ENCODE peak calls at places on chromosomes 4 and X, in eight cellular contexts. N is AG09319, A is choroid plexus epithelial cell, O is epithelial cell of proximal tubule, W is epithelial cell of esophagus, J is nephron progenitor cell, Z is activated B cell treated with CpG ODN at 0.5 μM for 24 hours, E is endothelial cell. M is an unnamed sample.

GRCh38 chr4:8832130-8832930 is 39.3 kb downstream of the HMX1 start:
- DNase-seq in N (no peak), A (peak), O (no peak), W (no peak), J (no peak), Z (no peak), E (no peak), M (no peak)

GRCh38 chr4:168521736-168522135 is 24.9 kb downstream of the PALLD start:
- DNase-seq in N (no peak), A (no peak), O (no peak), W (no peak), J (no peak), Z (no peak), E (no peak), M (no peak)

GRCh38 chrX:57156397-57157049 is 19.3 kb upstream of the SPIN2A start:
- DNase-seq in N (no peak), A (peak), O (no peak), W (peak), J (peak), Z (no peak), E (peak), M (no peak)

GRCh38 chr4:80540349-80540748 is 204.8 kb downstream of the CFAP299 start:
- DNase-seq in N (no peak), A (no peak), O (no peak), W (no peak), J (no peak), Z (no peak), E (no peak), M (no peak)

GRCh38 chr4:6953751-6954380 is 44.2 kb downstream of the TBC1D14 start:
- DNase-seq in N (peak), A (peak), O (no peak), W (peak), J (peak), Z (no peak), E (peak), M (peak)

GRCh38 chrX:134718329-134719317 is 60.4 kb upstream of the PLAC1 start:
- DNase-seq in N (peak), A (peak), O (peak), W (peak), J (no peak), Z (no peak), E (no peak), M (no peak)

GRCh38 chrX:47976254-47977151 is 27.3 kb downstream of the ZNF182 start:
- DNase-seq in N (no peak), A (no peak), O (no peak), W (no peak), J (no peak), Z (no peak), E (no peak), M (no peak)

GRCh38 chr4:81631958-81632439 is 160.3 kb upstream of the RASGEF1B start:
- DNase-seq in N (peak), A (peak), O (peak), W (peak), J (peak), Z (no peak), E (no peak), M (no peak)

GRCh38 chr4:40395166-40395900 is 60.2 kb downstream of the CHRNA9 start:
- DNase-seq in N (no peak), A (no peak), O (no peak), W (no peak), J (no peak), Z (no peak), E (no peak), M (no peak)

GRCh38 chr4:60531790-60532189 is 668.3 kb upstream of the ADGRL3 start:
- DNase-seq in N (no peak), A (no peak), O (no peak), W (peak), J (no peak), Z (no peak), E (no peak), M (no peak)

GRCh38 chr4:25165916-25166315 is 5.7 kb upstream of the SEPSECS start:
- DNase-seq in N (no peak), A (no peak), O (no peak), W (no peak), J (no peak), Z (no peak), E (no peak), M (no peak)

GRCh38 chrX:69961365-69962072 is 88.2 kb downstream of the AWAT2 start:
- DNase-seq in N (no peak), A (peak), O (no peak), W (peak), J (no peak), Z (no peak), E (no peak), M (no peak)

GRCh38 chr4:185305979-185306442 is 89.7 kb downstream of the LRP2BP start:
- DNase-seq in N (peak), A (peak), O (peak), W (peak), J (no peak), Z (no peak), E (no peak), M (no peak)

GRCh38 chr4:170122252-170122651 is 32.5 kb upstream of the AADAT start:
- DNase-seq in N (no peak), A (no peak), O (no peak), W (peak), J (no peak), Z (no peak), E (no peak), M (no peak)

GRCh38 chr4:14835288-14835687 is 167.0 kb upstream of the CPEB2 start:
- DNase-seq in N (no peak), A (no peak), O (no peak), W (no peak), J (no peak), Z (no peak), E (no peak), M (no peak)

GRCh38 chrX:74133156-74133796 is 170.7 kb upstream of the ZCCHC13 start:
- DNase-seq in N (peak), A (peak), O (peak), W (peak), J (peak), Z (no peak), E (peak), M (no peak)

GRCh38 chr4:177371452-177371851 is 61.8 kb downstream of the NEIL3 start:
- DNase-seq in N (no peak), A (no peak), O (no peak), W (no peak), J (no peak), Z (no peak), E (no peak), M (no peak)

GRCh38 chrX:554271-554670 is 76.3 kb upstream of the SHOX start:
- DNase-seq in N (no peak), A (no peak), O (no peak), W (no peak), J (no peak), Z (no peak), E (no peak), M (no peak)

GRCh38 chr4:67809502-67809901 is 55.3 kb upstream of the GNRHR start:
- DNase-seq in N (no peak), A (no peak), O (no peak), W (no peak), J (no peak), Z (no peak), E (no peak), M (no peak)

GRCh38 chr4:79748835-79749234 is 324.2 kb downstream of the ANTXR2 start:
- DNase-seq in N (no peak), A (no peak), O (no peak), W (no peak), J (no peak), Z (no peak), E (no peak), M (no peak)

GRCh38 chr4:3662516-3662915 is 103.7 kb upstream of the ADRA2C start:
- DNase-seq in N (no peak), A (no peak), O (no peak), W (no peak), J (no peak), Z (no peak), E (no peak), M (no peak)

GRCh38 chrX:25427873-25428555 is 412.2 kb upstream of the ARX start:
- DNase-seq in N (no peak), A (no peak), O (no peak), W (no peak), J (peak), Z (no peak), E (peak), M (no peak)

GRCh38 chr4:72391281-72391680 is 177.7 kb downstream of the ADAMTS3 start:
- DNase-seq in N (no peak), A (no peak), O (no peak), W (no peak), J (no peak), Z (no peak), E (no peak), M (no peak)

GRCh38 chr4:88827442-88827841 is 129.8 kb upstream of the NAP1L5 start:
- DNase-seq in N (no peak), A (no peak), O (no peak), W (peak), J (no peak), Z (no peak), E (no peak), M (no peak)

GRCh38 chrX:40278340-40279090 is 180.8 kb upstream of the BCOR start:
- DNase-seq in N (no peak), A (peak), O (no peak), W (no peak), J (no peak), Z (no peak), E (no peak), M (no peak)

GRCh38 chr4:157075811-157076577 is at the start of gene GLRB:
- DNase-seq in N (no peak), A (peak), O (no peak), W (peak), J (peak), Z (no peak), E (peak), M (peak)

GRCh38 chr4:3297066-3297859 is 4.4 kb downstream of the RGS12 start:
- DNase-seq in N (no peak), A (no peak), O (no peak), W (no peak), J (no peak), Z (no peak), E (no peak), M (no peak)

GRCh38 chr4:14111730-14112171 is 484.2 kb upstream of the BOD1L1 start:
- DNase-seq in N (no peak), A (no peak), O (no peak), W (no peak), J (no peak), Z (no peak), E (no peak), M (no peak)

GRCh38 chr4:77697860-77698599 is 92.4 kb downstream of the CXCL13 start:
- DNase-seq in N (no peak), A (peak), O (peak), W (peak), J (peak), Z (no peak), E (peak), M (peak)

GRCh38 chr4:91965166-91965565 is 338.6 kb upstream of the GRID2 start:
- DNase-seq in N (no peak), A (no peak), O (no peak), W (peak), J (no peak), Z (no peak), E (no peak), M (no peak)
- TF ChIP-seq CTCF in N (no peak), A (no peak), O (peak), W (peak), J (no peak), Z (no peak), E (no peak), M (no peak)

GRCh38 chrX:110983024-110983423 is 113.0 kb upstream of the PAK3 start:
- DNase-seq in N (no peak), A (no peak), O (no peak), W (no peak), J (no peak), Z (no peak), E (no peak), M (no peak)

GRCh38 chrX:110989869-110990268 is 106.1 kb upstream of the PAK3 start:
- DNase-seq in N (no peak), A (no peak), O (no peak), W (no peak), J (no peak), Z (no peak), E (no peak), M (no peak)

GRCh38 chrX:110989447-110989846 is 106.5 kb upstream of the PAK3 start:
- DNase-seq in N (no peak), A (no peak), O (no peak), W (no peak), J (no peak), Z (no peak), E (no peak), M (peak)

GRCh38 chrX:110985470-110985869 is 110.5 kb upstream of the PAK3 start:
- DNase-seq in N (no peak), A (no peak), O (no peak), W (peak), J (no peak), Z (no peak), E (no peak), M (no peak)

DNA sequence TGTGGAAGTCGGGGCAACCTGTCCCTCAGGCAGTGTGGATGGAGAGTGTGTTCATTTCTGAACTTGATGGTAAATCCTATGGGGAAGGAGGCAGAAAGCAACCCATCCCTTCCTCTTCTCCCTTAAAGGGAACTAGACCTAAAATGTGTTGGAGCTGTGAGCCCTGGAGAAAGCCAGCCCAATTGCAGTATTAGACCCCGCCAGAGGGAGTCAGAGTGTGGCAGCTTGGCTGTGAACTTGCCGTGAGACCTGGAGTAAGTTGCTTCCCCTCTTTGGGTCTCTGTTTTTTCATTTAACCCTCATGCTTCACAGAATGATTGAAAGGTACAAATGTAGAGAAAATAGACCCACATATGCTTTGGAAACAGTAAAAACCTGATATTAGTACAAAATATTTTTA is 108.7 kb upstream of the PAK3 start:
- DNase-seq in N (no peak), A (no peak), O (no peak), W (no peak), J (no peak), Z (no peak), E (peak), M (no peak)
- TF ChIP-seq CTCF in N (peak), A (no peak), O (peak), W (no peak), J (no peak), Z (no peak), E (no peak), M (no peak)

DNA sequence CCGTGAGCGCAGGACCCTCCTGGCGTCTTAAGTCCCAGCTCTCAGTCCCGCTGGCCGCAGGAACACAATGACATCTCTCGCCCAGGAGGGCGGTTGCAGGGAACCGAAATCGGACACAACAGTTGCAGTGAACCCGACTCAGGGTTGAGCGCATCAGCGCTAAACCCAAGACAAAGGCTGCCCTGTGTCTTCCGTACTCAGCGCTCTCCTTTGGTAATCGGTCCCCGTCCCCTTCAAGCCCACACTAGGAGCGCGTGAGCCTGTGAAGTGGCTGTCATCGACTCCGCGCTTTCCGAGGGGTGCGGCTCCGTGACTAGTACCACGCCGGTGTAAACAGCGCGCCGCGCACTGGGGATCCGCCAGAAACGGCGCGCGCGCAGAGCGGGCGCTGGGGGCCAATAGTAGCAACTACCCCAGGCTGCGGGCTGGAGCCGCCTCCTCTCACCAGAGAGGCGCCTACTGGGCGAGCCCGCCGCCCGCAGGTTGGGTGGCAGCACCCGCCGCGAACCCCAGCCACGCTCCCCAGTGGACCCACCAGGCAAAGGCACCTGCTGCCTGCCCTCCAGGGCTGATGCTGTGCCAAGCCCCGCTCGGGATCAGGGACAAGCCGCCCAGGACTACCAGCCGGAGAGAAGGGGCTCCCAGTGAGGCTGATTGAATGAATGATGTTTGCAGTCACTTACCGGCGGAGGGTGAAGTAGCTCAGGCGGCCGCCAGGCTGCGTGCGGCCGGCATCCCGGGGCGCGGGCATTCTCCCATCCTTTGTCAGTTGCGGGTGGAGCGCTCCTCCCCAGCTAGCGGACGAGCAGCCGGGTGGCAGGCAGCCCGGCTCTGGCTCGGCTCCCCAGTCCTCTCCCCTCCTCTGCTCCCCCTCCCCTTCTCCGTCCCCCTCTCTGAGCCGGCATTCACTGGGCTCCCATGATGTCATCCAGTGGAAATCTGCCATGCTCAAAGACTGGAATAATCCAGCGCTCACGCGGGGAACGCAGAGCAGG is 370.4 kb upstream of the SMIM31 start:
- DNase-seq in N (no peak), A (peak), O (no peak), W (peak), J (peak), Z (no peak), E (peak), M (peak)
- TF ChIP-seq CTCF in N (no peak), A (peak), O (peak), W (peak), J (no peak), Z (no peak), E (peak), M (no peak)

DNA sequence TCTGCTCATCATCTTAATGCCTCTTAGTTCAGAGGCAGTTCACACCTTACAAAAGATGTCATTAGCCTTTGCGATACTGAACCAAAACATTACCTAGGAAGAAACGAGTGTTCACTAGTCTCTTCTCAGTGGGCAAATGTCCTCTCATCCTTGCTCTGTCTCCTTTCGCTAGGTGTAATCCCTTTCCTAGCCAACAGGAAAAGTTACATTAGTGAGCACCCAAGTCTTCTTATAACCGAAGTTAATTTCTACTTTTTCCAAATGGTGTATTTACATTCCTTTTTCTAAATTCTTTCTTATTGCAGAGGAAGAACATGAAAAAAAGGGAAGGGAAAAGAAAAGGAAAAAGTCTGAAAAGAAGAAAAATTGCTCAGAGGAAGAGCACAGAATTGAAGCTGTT is 46.9 kb downstream of the SMIM31 start:
- DNase-seq in N (no peak), A (no peak), O (no peak), W (no peak), J (no peak), Z (no peak), E (no peak), M (no peak)
- TF ChIP-seq CTCF in N (no peak), A (no peak), O (no peak), W (peak), J (no peak), Z (no peak), E (no peak), M (no peak)

DNA sequence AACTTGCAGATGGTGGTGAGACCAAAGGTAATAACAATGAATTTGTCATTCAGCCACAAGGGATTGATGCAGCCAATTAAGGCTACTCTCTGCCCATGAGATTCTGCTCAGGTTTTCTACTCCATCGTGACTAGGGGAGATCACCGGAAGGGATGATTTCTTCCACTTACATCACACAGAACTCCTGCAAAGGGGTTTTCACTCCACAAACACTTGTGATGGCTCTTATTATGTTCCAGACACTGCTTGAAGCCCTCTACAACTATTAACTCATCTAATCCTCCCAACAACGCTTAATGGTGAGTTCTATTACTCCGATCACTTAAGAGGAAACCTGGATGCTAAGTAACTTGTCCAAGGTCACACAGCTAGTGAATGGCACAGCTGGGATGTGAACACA is 55.9 kb downstream of the MTNR1A start:
- DNase-seq in N (no peak), A (no peak), O (no peak), W (no peak), J (no peak), Z (no peak), E (no peak), M (no peak)
- TF ChIP-seq CTCF in N (no peak), A (no peak), O (no peak), W (no peak), J (no peak), Z (no peak), E (no peak), M (no peak)

GRCh38 chr4:63553123-63553522 is 856.1 kb downstream of the TECRL start:
- DNase-seq in N (no peak), A (no peak), O (no peak), W (no peak), J (no peak), Z (no peak), E (no peak), M (no peak)

GRCh38 chr4:63558709-63559108 is 850.5 kb downstream of the TECRL start:
- DNase-seq in N (no peak), A (no peak), O (no peak), W (no peak), J (no peak), Z (no peak), E (no peak), M (no peak)

DNA sequence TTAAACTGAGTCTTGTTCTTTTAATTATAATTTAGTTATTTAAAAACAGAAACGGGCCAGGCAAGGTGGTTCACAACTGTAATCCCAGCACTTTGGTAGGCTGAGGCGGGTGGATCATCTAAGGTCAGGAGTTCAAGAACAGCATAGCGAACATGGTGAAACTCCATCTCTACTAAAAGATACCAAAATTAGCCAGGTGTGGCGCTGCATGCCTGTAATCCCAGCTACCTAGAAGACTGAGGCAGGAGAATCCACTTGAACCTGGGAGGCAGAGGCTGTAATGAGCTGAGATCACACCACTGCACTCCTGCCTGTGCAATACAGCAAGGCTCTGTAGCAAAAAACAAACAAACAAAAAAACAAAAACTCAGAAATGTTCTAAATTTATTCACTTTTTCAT is 852.9 kb downstream of the TECRL start:
- DNase-seq in N (no peak), A (no peak), O (no peak), W (no peak), J (no peak), Z (no peak), E (no peak), M (no peak)
- TF ChIP-seq CTCF in N (no peak), A (no peak), O (no peak), W (no peak), J (peak), Z (no peak), E (no peak), M (no peak)

M was measured in mucosa of descending colon.